ENCODE peak calls at places on chromosomes 2 and 18, in six cellular contexts. X is GM04504; F is mesenteric fat pad; A is GM20000; Z is stimulated activated CD8-positive, alpha-beta memory T cell treated with anti-CD3 and anti-CD28 coated beads, Interleukin-12 subunit alpha, Interleukin-12 subunit beta, amount 100 ng/mL, for 4 hours; D is NCI-H774. P is an unnamed sample.

GRCh38 chr2:64697286-64698023 is 43.7 kb upstream of the SERTAD2 start:
- DNase-seq in A (no peak), X (no peak), D (no peak), Z (no peak), F (no peak), P (no peak)

GRCh38 chr2:29293830-29294438 is 178.7 kb downstream of the CLIP4 start:
- DNase-seq in Z (no peak), F (no peak), X (no peak), A (peak), D (no peak), P (no peak)

GRCh38 chr2:152240559-152241231 is 65.1 kb upstream of the STAM2 start:
- DNase-seq in X (no peak), D (no peak), F (no peak), Z (no peak), A (no peak), P (no peak)

GRCh38 chr18:45066868-45067267 is 386.2 kb downstream of the SETBP1 start:
- DNase-seq in F (no peak), D (no peak), Z (no peak), X (no peak), A (no peak), P (no peak)

GRCh38 chr2:11829324-11829946 is 83.0 kb downstream of the LPIN1 start:
- DNase-seq in A (peak), X (no peak), F (peak), Z (peak), D (peak), P (peak)

GRCh38 chr2:237307495-237307894 is 106.5 kb downstream of the COL6A3 start:
- DNase-seq in X (no peak), F (no peak), D (no peak), A (no peak), Z (no peak), P (no peak)

GRCh38 chr18:23266717-23267446 is 131.6 kb downstream of the CABLES1 start:
- DNase-seq in Z (no peak), X (no peak), A (peak), F (no peak), D (no peak), P (no peak)

GRCh38 chr18:63575680-63576079 is 11.5 kb upstream of the SERPINB13 start:
- DNase-seq in X (no peak), Z (no peak), D (no peak), F (no peak), A (no peak), P (no peak)

GRCh38 chr2:207640661-207641060 is 15.5 kb upstream of the METTL21A start:
- DNase-seq in X (no peak), D (no peak), A (no peak), F (no peak), Z (no peak), P (no peak)

GRCh38 chr2:38131665-38132064 is 55.7 kb upstream of the CYP1B1 start:
- DNase-seq in Z (no peak), A (no peak), D (no peak), X (no peak), F (no peak), P (no peak)

GRCh38 chr2:118380915-118381653 is 292.8 kb downstream of the INSIG2 start:
- DNase-seq in D (no peak), X (no peak), A (no peak), F (no peak), Z (no peak), P (no peak)